ENCODE peak calls at places on chromosomes 4 and X, in five cellular contexts. U is adipocyte, O is GM23248, G is COR-L47, R is AML-193. F is an unnamed sample.

GRCh38 chrX:40055495-40055894 is 42.3 kb downstream of the BCOR start:
- DNase-seq in U (no peak), O (no peak), G (no peak), R (no peak), F (no peak)

GRCh38 chrX:129478516-129478915 is 44.8 kb downstream of the SMARCA1 start:
- DNase-seq in U (peak), O (peak), G (no peak), R (no peak), F (no peak)

GRCh38 chr4:30716158-30716557 is 4.0 kb upstream of the PCDH7 start:
- DNase-seq in U (peak), O (peak), G (peak), R (no peak), F (peak)

GRCh38 chr4:95889662-95890061 is 49.8 kb downstream of the PDHA2 start:
- DNase-seq in U (peak), O (no peak), G (no peak), R (no peak), F (no peak)

GRCh38 chr4:32417113-32417704 is 1697.0 kb downstream of the PCDH7 start:
- DNase-seq in U (peak), O (no peak), G (no peak), R (no peak), F (no peak)

GRCh38 chrX:135424469-135424868 is 2.7 kb downstream of the SMIM10L2A start:
- DNase-seq in U (no peak), O (no peak), G (no peak), R (no peak), F (no peak)

GRCh38 chrX:20594985-20595384 is 328.3 kb upstream of the RPS6KA3 start:
- DNase-seq in U (peak), O (peak), G (no peak), R (no peak), F (peak)

GRCh38 chr4:148056879-148057278 is 325.0 kb downstream of the ARHGAP10 start:
- DNase-seq in U (peak), O (peak), G (peak), R (peak), F (peak)

GRCh38 chr4:169640261-169640880 is 20.0 kb downstream of the CLCN3 start:
- DNase-seq in U (peak), O (peak), G (no peak), R (no peak), F (no peak)

GRCh38 chrX:40169193-40170086 is 71.7 kb upstream of the BCOR start:
- DNase-seq in U (peak), O (no peak), G (peak), R (peak), F (peak)

GRCh38 chrX:135556055-135556454 is 35.6 kb downstream of the INTS6L start:
- DNase-seq in U (no peak), O (no peak), G (no peak), R (no peak), F (no peak)

GRCh38 chrX:19947612-19948011 is 43.2 kb downstream of the BCLAF3 start:
- DNase-seq in U (no peak), O (no peak), G (no peak), R (no peak), F (no peak)

GRCh38 chrX:9785944-9786741 is at the start of gene SHROOM2:
- DNase-seq in U (peak), O (peak), G (no peak), R (no peak), F (peak)

GRCh38 chrX:75873993-75874392 is 88.9 kb upstream of the MAGEE2 start:
- DNase-seq in U (no peak), O (no peak), G (no peak), R (no peak), F (no peak)

GRCh38 chr4:83230928-83231327 is 53.7 kb downstream of the COQ2 start:
- DNase-seq in U (no peak), O (no peak), G (no peak), R (peak), F (no peak)

GRCh38 chr4:727576-727975 is 21.9 kb downstream of the PCGF3 start:
- DNase-seq in U (no peak), O (no peak), G (no peak), R (no peak), F (no peak)

GRCh38 chr4:9898596-9899345 is 117.3 kb downstream of the DRD5 start:
- DNase-seq in U (peak), O (peak), G (no peak), R (peak), F (peak)

GRCh38 chr4:100823066-100823992 is 305.5 kb upstream of the EMCN start:
- DNase-seq in U (peak), O (peak), G (no peak), R (no peak), F (no peak)

GRCh38 chr4:86834901-86835300 is 14.3 kb downstream of the SLC10A6 start:
- DNase-seq in U (no peak), O (peak), G (no peak), R (no peak), F (peak)

GRCh38 chr4:147491076-147491475 is 10.2 kb downstream of the EDNRA start:
- DNase-seq in U (no peak), O (no peak), G (no peak), R (no peak), F (no peak)

GRCh38 chr4:150577786-150578185 is 4.2 kb upstream of the MAB21L2 start:
- DNase-seq in U (peak), O (no peak), G (no peak), R (no peak), F (no peak)

GRCh38 chr4:180455226-180455625 is 1788.0 kb upstream of the TENM3 start:
- DNase-seq in U (no peak), O (no peak), G (peak), R (no peak), F (no peak)

GRCh38 chr4:7763106-7763505 is 176.6 kb downstream of the AFAP1 start:
- DNase-seq in U (no peak), O (no peak), G (no peak), R (no peak), F (no peak)

GRCh38 chr4:122129061-122129460 is 23.1 kb upstream of the BLTP1 start:
- DNase-seq in U (no peak), O (no peak), G (no peak), R (no peak), F (no peak)

GRCh38 chr4:110501826-110502225 is 25.9 kb downstream of the ENPEP start:
- DNase-seq in U (no peak), O (peak), G (no peak), R (no peak), F (no peak)

GRCh38 chr4:142315999-142316398 is 530.1 kb downstream of the INPP4B start:
- DNase-seq in U (peak), O (no peak), G (no peak), R (no peak), F (no peak)

GRCh38 chr4:74768857-74769525 is 25.3 kb downstream of the BTC start:
- DNase-seq in U (peak), O (peak), G (no peak), R (no peak), F (peak)

GRCh38 chr4:118968006-118968405 is 79.4 kb downstream of the SYNPO2 start:
- DNase-seq in U (peak), O (peak), G (no peak), R (peak), F (no peak)

GRCh38 chrX:97057349-97057909 is 173.7 kb downstream of the RPA4 start:
- DNase-seq in U (no peak), O (no peak), G (no peak), R (no peak), F (no peak)

GRCh38 chrX:12610079-12610478 is 181.1 kb upstream of the PRPS2 start:
- DNase-seq in U (no peak), O (peak), G (no peak), R (peak), F (no peak)

GRCh38 chr4:122716825-122717448 is 15.6 kb upstream of the BBS12 start:
- DNase-seq in U (peak), O (peak), G (peak), R (peak), F (peak)

GRCh38 chr4:35652197-35652596 is 592.1 kb downstream of the ARAP2 start:
- DNase-seq in U (no peak), O (no peak), G (no peak), R (no peak), F (no peak)

GRCh38 chr4:1325681-1326635 is 21.1 kb upstream of the UVSSA start:
- DNase-seq in U (no peak), O (no peak), G (no peak), R (no peak), F (no peak)

GRCh38 chrX:10164879-10165278 is 8.1 kb downstream of the CLCN4 start:
- DNase-seq in U (no peak), O (no peak), G (no peak), R (no peak), F (no peak)